ENCODE peak calls at places on chromosomes 3 and 15, in ten cellular contexts. U is NCI-H460; J is COLO829; C is IMR-90; O is neural crest cell; S is naive thymus-derived CD8-positive, alpha-beta T cell; H is mucosa of gallbladder; W is NCI-H345; K is aorta; M is RPMI7951. E is an unnamed sample.

GRCh38 chr15:59792359-59792758 is 103.2 kb upstream of the BNIP2 start:
- DNase-seq in U (no peak), J (no peak), C (no peak), O (no peak), S (no peak), H (no peak), W (peak; percentile 54), K (no peak), M (no peak), E (peak; percentile 35)

GRCh38 chr15:88894348-88894818 is 961 bp downstream of the HAPLN3 start:
- DNase-seq in U (no peak), J (no peak), C (no peak), O (peak; percentile 57), S (peak; percentile 82), H (peak; percentile 49), W (no peak), K (peak; percentile 94), M (no peak), E (peak; percentile 85)

GRCh38 chr3:131620977-131621376 is 118.2 kb upstream of the MRPL3 start:
- DNase-seq in U (no peak), J (no peak), C (no peak), O (no peak), S (no peak), H (no peak), W (no peak), K (no peak), M (no peak), E (no peak)

GRCh38 chr3:43072361-43072760 is 33.5 kb downstream of the POMGNT2 start:
- DNase-seq in U (no peak), J (no peak), C (no peak), O (no peak), S (no peak), H (no peak), W (no peak), K (no peak), M (no peak), E (no peak)

GRCh38 chr3:126765187-126766069 is 61.4 kb downstream of the CHCHD6 start:
- DNase-seq in U (no peak), J (no peak), C (no peak), O (no peak), S (no peak), H (no peak), W (no peak), K (no peak), M (no peak), E (no peak)

GRCh38 chr3:100269410-100270217 is 8.8 kb downstream of the TBC1D23 start:
- DNase-seq in U (no peak), J (peak; percentile 70), C (peak; percentile 94), O (no peak), S (no peak), H (no peak), W (no peak), K (no peak), M (peak; percentile 99), E (no peak)

GRCh38 chr15:35182841-35183479 is 97.9 kb upstream of the NANOGP8 start:
- DNase-seq in U (no peak), J (no peak), C (no peak), O (no peak), S (no peak), H (no peak), W (peak; percentile 62), K (no peak), M (no peak), E (no peak)

GRCh38 chr3:9141903-9142302 is 107.5 kb downstream of the SRGAP3 start:
- DNase-seq in U (no peak), J (no peak), C (no peak), O (no peak), S (no peak), H (no peak), W (no peak), K (no peak), M (no peak), E (no peak)

GRCh38 chr3:140022061-140022781 is 87.2 kb downstream of the CLSTN2 start:
- DNase-seq in U (no peak), J (no peak), C (no peak), O (no peak), S (no peak), H (peak; percentile 25), W (no peak), K (peak; percentile 81), M (no peak), E (no peak)

GRCh38 chr15:74445816-74446763 is 12.3 kb upstream of the SEMA7A start:
- DNase-seq in U (no peak), J (no peak), C (no peak), O (no peak), S (no peak), H (no peak), W (no peak), K (no peak), M (no peak), E (no peak)

GRCh38 chr15:69469467-69470191 is 17.0 kb downstream of the RPLP1 start:
- DNase-seq in U (no peak), J (no peak), C (peak; percentile 56), O (no peak), S (no peak), H (no peak), W (no peak), K (no peak), M (no peak), E (no peak)

GRCh38 chr15:35206060-35206675 is 121.1 kb upstream of the NANOGP8 start:
- DNase-seq in U (peak; percentile 21), J (no peak), C (peak; percentile 13), O (no peak), S (no peak), H (no peak), W (no peak), K (no peak), M (peak; percentile 35), E (no peak)

GRCh38 chr3:59839810-59840515 is 790.1 kb upstream of the CFAP20DC start:
- DNase-seq in U (no peak), J (no peak), C (no peak), O (no peak), S (no peak), H (no peak), W (no peak), K (no peak), M (no peak), E (no peak)

GRCh38 chr3:30704931-30705890 is 98.8 kb downstream of the TGFBR2 start:
- DNase-seq in U (no peak), J (no peak), C (no peak), O (no peak), S (no peak), H (no peak), W (no peak), K (no peak), M (no peak), E (no peak)

GRCh38 chr3:155110996-155111901 is 31.1 kb downstream of the MME start:
- DNase-seq in U (no peak), J (no peak), C (no peak), O (no peak), S (no peak), H (no peak), W (no peak), K (no peak), M (no peak), E (no peak)

GRCh38 chr15:92430067-92430435 is 36.4 kb downstream of the ST8SIA2 start:
- DNase-seq in U (no peak), J (no peak), C (no peak), O (no peak), S (no peak), H (no peak), W (no peak), K (no peak), M (peak; percentile 49), E (no peak)

GRCh38 chr3:151379083-151379734 is 5.3 kb downstream of the P2RY12 start:
- DNase-seq in U (peak; percentile 1), J (peak; percentile 22), C (no peak), O (peak; percentile 55), S (no peak), H (peak; percentile 15), W (no peak), K (no peak), M (peak; percentile 39), E (no peak)

GRCh38 chr15:34241376-34242350 is 16.8 kb downstream of the EMC4 start:
- DNase-seq in U (peak; percentile 24), J (peak; percentile 42), C (peak; percentile 51), O (no peak), S (peak; percentile 8), H (peak; percentile 26), W (no peak), K (no peak), M (peak; percentile 32), E (peak; percentile 2)

GRCh38 chr15:52078876-52079700 is 33.5 kb downstream of the BCL2L10 start:
- DNase-seq in U (peak; percentile 65), J (peak; percentile 49), C (peak; percentile 56), O (peak; percentile 88), S (peak; percentile 81), H (peak; percentile 75), W (peak; percentile 54), K (peak; percentile 93), M (peak; percentile 66), E (peak; percentile 53)

GRCh38 chr3:94440767-94441493 is 378.1 kb downstream of the NSUN3 start:
- DNase-seq in U (no peak), J (peak; percentile 85), C (peak; percentile 89), O (no peak), S (no peak), H (no peak), W (no peak), K (no peak), M (peak; percentile 32), E (no peak)

GRCh38 chr3:27666708-27667107 is 55.4 kb downstream of the EOMES start:
- DNase-seq in U (no peak), J (no peak), C (peak; percentile 80), O (peak; percentile 51), S (no peak), H (peak; percentile 60), W (peak; percentile 1), K (peak; percentile 81), M (peak; percentile 26), E (no peak)

GRCh38 chr3:23324745-23325144 is 121.6 kb downstream of the UBE2E2 start:
- DNase-seq in U (no peak), J (peak; percentile 3), C (peak; percentile 65), O (no peak), S (no peak), H (no peak), W (no peak), K (no peak), M (peak; percentile 72), E (no peak)

GRCh38 chr3:46663611-46664135 is 29.8 kb downstream of the ALS2CL start:
- DNase-seq in U (no peak), J (no peak), C (peak; percentile 46), O (no peak), S (no peak), H (no peak), W (peak; percentile 81), K (no peak), M (peak; percentile 47), E (no peak)

GRCh38 chr15:69119692-69120395 is 40.6 kb upstream of the GLCE start:
- DNase-seq in U (no peak), J (no peak), C (no peak), O (no peak), S (no peak), H (no peak), W (no peak), K (no peak), M (no peak), E (no peak)

GRCh38 chr3:110667216-110667615 is 404.4 kb upstream of the NECTIN3 start:
- DNase-seq in U (no peak), J (no peak), C (no peak), O (no peak), S (no peak), H (no peak), W (no peak), K (no peak), M (peak; percentile 9), E (no peak)

GRCh38 chr3:153734777-153735551 is 386.2 kb upstream of the ARHGEF26 start:
- DNase-seq in U (no peak), J (no peak), C (no peak), O (no peak), S (no peak), H (peak; percentile 14), W (no peak), K (no peak), M (no peak), E (no peak)

GRCh38 chr3:165518346-165518745 is 318.9 kb downstream of the BCHE start:
- DNase-seq in U (no peak), J (peak; percentile 47), C (peak; percentile 2), O (no peak), S (no peak), H (no peak), W (no peak), K (no peak), M (no peak), E (no peak)

GRCh38 chr3:119311191-119311925 is 17.2 kb downstream of the ARHGAP31 start:
- DNase-seq in U (no peak), J (no peak), C (peak; percentile 89), O (no peak), S (no peak), H (no peak), W (no peak), K (no peak), M (peak; percentile 93), E (no peak)

E was measured in stimulated activated naive CD4-positive, alpha-beta T cell.